ENCODE peak calls at places on chromosomes 5 and 9, in seven cellular contexts. K is body of pancreas, U is A549, E is stomach, G is IMR-90, S is HepG2, P is HCT116. D is an unnamed sample.

GRCh38 chr9:98334796-98335195 is 79.3 kb upstream of the TBC1D2 start:
- DNase-seq in K (no peak), U (no peak), E (no peak), G (no peak), S (no peak), P (no peak), D (no peak)

GRCh38 chr5:169909945-169910344 is 70.3 kb downstream of the INSYN2B start:
- DNase-seq in K (no peak), U (no peak), E (no peak), G (no peak), S (no peak), P (no peak), D (no peak)

GRCh38 chr9:124784503-124784902 is 7.6 kb downstream of the OLFML2A start:
- DNase-seq in K (peak; percentile 2), U (no peak), E (no peak), G (no peak), S (no peak), P (no peak), D (no peak)

GRCh38 chr5:154197801-154198461 is 7.4 kb downstream of the GALNT10 start:
- DNase-seq in K (no peak), U (peak; percentile 73), E (peak; percentile 57), G (peak; percentile 35), S (peak; percentile 44), P (no peak), D (no peak)

GRCh38 chr9:126386088-126386487 is 59.5 kb downstream of the MVB12B start:
- DNase-seq in K (no peak), U (peak; percentile 42), E (no peak), G (no peak), S (peak; percentile 37), P (no peak), D (peak; percentile 53)

GRCh38 chr5:16160706-16161105 is 18.9 kb downstream of the MARCHF11 start:
- DNase-seq in K (peak; percentile 32), U (peak; percentile 73), E (no peak), G (peak; percentile 62), S (peak; percentile 60), P (peak; percentile 12), D (peak; percentile 42)

GRCh38 chr9:23821400-23822181 is 4.4 kb downstream of the ELAVL2 start:
- DNase-seq in K (peak; percentile 16), U (no peak), E (peak; percentile 24), G (no peak), S (no peak), P (no peak), D (peak; percentile 30)

GRCh38 chr9:35813434-35814105 is 1.3 kb downstream of the HINT2 start:
- DNase-seq in K (no peak), U (peak; percentile 79), E (no peak), G (peak; percentile 32), S (peak; percentile 73), P (peak; percentile 42), D (no peak)

GRCh38 chr5:5881294-5881693 is 458.8 kb downstream of the ICE1 start:
- DNase-seq in K (no peak), U (no peak), E (no peak), G (no peak), S (no peak), P (no peak), D (no peak)

GRCh38 chr9:123537809-123538208 is 181.8 kb downstream of the CRB2 start:
- DNase-seq in K (no peak), U (no peak), E (no peak), G (no peak), S (peak; percentile 25), P (no peak), D (no peak)

GRCh38 chr5:9361835-9362234 is 184.0 kb downstream of the SEMA5A start:
- DNase-seq in K (peak; percentile 75), U (peak; percentile 66), E (peak; percentile 54), G (peak; percentile 46), S (peak; percentile 54), P (peak; percentile 6), D (peak; percentile 56)

GRCh38 chr9:133710661-133711427 is 27.3 kb downstream of the SARDH start:
- DNase-seq in K (no peak), U (no peak), E (no peak), G (no peak), S (no peak), P (no peak), D (no peak)

DNA sequence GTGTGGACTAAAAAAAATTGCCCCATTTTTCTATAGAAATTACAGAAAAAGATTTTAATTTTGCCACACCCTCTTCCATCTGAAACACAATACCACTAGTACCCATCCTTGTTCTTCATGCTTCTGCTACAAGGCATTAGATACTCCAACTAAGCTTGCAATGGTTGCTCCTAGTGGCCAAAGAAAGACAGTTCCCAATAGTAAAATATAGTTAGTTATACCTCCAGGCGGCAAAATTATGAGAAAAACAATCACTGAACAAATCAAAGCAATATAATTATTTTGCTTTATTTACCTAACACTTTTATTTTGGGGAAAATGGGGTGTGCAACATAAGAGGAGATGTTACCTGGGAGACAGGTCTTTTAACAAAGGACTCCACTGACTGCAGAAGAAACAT is 101.2 kb downstream of the RAPGEF6 start:
- DNase-seq in K (no peak), U (peak; percentile 11), E (no peak), G (no peak), S (no peak), P (no peak), D (no peak)
- TF ChIP-seq POLR2A in K (no peak), U (no peak), E (no peak), G (no peak), S (no peak), P (no peak), D (no peak)

GRCh38 chr5:54988218-54988617 is 2.8 kb upstream of the ESM1 start:
- DNase-seq in K (no peak), U (no peak), E (no peak), G (no peak), S (no peak), P (no peak), D (no peak)

GRCh38 chr5:54986269-54986654 is 869 bp upstream of the ESM1 start:
- DNase-seq in K (no peak), U (no peak), E (no peak), G (no peak), S (no peak), P (no peak), D (no peak)

GRCh38 chr5:54981928-54982327 is 3.5 kb downstream of the ESM1 start:
- DNase-seq in K (no peak), U (no peak), E (no peak), G (no peak), S (no peak), P (no peak), D (no peak)

GRCh38 chr5:54988817-54989216 is 3.4 kb upstream of the ESM1 start:
- DNase-seq in K (no peak), U (no peak), E (no peak), G (no peak), S (no peak), P (no peak), D (no peak)

GRCh38 chr5:54985301-54986268 is at the start of gene ESM1:
- DNase-seq in K (no peak), U (no peak), E (no peak), G (peak; percentile 87), S (no peak), P (no peak), D (no peak)
- TF ChIP-seq CTCF in K (no peak), U (no peak), E (no peak), G (no peak), S (no peak), P (no peak), D (no peak)

GRCh38 chr5:139636975-139637408 is 11.2 kb upstream of the CXXC5 start:
- DNase-seq in K (no peak), U (no peak), E (no peak), G (peak; percentile 51), S (no peak), P (no peak), D (no peak)
- TF ChIP-seq POLR2A in K (no peak), U (no peak), E (no peak), G (no peak), S (no peak), P (no peak), D (no peak)

GRCh38 chr5:31196309-31196708 is 2.8 kb downstream of the CDH6 start:
- DNase-seq in K (no peak), U (peak; percentile 20), E (no peak), G (peak; percentile 66), S (peak; percentile 9), P (no peak), D (no peak)
- TF ChIP-seq CTCF in K (no peak), U (no peak), E (no peak), G (peak; percentile 51), S (no peak), P (no peak), D (no peak)

GRCh38 chr9:89383721-89384300 is 65.5 kb downstream of the SECISBP2 start:
- DNase-seq in K (no peak), U (no peak), E (no peak), G (no peak), S (no peak), P (no peak), D (no peak)

GRCh38 chr9:89380437-89381307 is 62.4 kb downstream of the SECISBP2 start:
- DNase-seq in K (no peak), U (no peak), E (no peak), G (no peak), S (no peak), P (no peak), D (no peak)

GRCh38 chr9:89381308-89381609 is 63.0 kb downstream of the SECISBP2 start:
- DNase-seq in K (no peak), U (no peak), E (no peak), G (no peak), S (no peak), P (no peak), D (no peak)

GRCh38 chr9:89383030-89383720 is 64.9 kb downstream of the SECISBP2 start:
- DNase-seq in K (no peak), U (no peak), E (no peak), G (no peak), S (no peak), P (no peak), D (no peak)

DNA sequence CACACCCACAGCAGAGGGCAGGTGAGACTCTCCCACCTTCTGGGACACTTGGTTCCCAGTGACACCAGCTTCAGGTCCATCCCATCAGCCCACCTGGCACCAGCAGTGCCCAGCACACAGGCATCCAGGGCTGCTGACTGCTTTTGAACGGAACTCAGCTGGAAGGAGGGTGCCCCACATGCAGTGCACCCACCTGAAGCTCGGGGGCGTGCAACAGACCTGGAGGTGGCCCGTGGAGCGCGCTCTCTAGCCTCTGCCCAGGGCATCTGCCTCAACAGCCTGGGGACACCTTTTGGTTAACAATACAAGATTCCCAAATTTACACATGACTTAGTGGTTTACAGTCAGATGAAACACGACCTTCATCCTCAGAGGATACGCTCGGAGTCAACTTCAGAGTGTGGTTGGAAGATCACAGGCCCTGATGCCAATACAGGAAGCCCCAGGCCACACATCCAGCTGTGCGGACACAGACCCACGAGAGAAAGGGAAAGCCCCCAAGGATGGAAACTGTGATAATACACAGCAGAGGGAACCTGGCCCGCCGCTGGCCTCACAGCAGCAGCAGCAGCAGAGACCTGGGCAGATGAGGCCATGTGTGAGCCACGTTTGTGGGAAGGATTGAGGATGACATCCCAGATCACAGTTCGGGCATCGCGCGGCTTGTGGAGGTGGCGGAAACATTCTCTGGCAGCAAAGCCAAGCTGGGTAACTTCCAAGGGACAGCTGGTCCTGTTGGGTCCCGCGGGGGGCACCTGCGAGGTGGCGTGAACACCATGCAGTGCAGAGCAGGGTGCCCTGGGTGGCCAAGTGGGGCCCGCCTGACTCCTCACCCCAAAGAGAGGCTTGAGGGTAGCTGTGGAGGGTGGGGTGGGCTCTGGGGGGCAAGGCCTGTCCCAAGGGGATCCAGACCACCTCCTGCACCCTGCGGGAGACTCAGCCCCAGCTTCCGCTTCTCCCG is 64.0 kb downstream of the SECISBP2 start:
- DNase-seq in K (no peak), U (no peak), E (no peak), G (no peak), S (no peak), P (no peak), D (no peak)
- TF ChIP-seq POLR2A in K (no peak), U (no peak), E (no peak), G (no peak), S (no peak), P (no peak), D (no peak)